ENCODE peak calls at places on chromosomes 1 and 21, in nine cellular contexts. R is HT-29; G is GDM1; C is NCI-H2171 treated with DMSO at 0.1 percent for 48 hours; F is NCI-H510A; B is A549; A is activated CD8-positive, alpha-beta memory T cell treated with anti-CD3 and anti-CD28 coated beads for 4 hours; L is NCI-H446; Y is T-helper 17 cell. T is an unnamed sample.

GRCh38 chr1:201019321-201019977 is 4.1 kb downstream of the KIF21B start:
- DNase-seq in R (peak), G (peak), C (no peak), F (peak), B (peak), A (peak), L (no peak), Y (peak), T (no peak)

GRCh38 chr1:30409476-30410152 is 313.8 kb downstream of the MATN1 start:
- DNase-seq in R (no peak), G (no peak), C (no peak), F (no peak), B (no peak), A (no peak), L (no peak), Y (no peak), T (no peak)

GRCh38 chr1:230084408-230085177 is 17.6 kb downstream of the GALNT2 start:
- DNase-seq in R (peak), G (no peak), C (no peak), F (no peak), B (peak), A (no peak), L (peak), Y (no peak), T (no peak)

GRCh38 chr21:43740497-43741156 is 21.7 kb downstream of the PDXK start:
- DNase-seq in R (peak), G (no peak), C (peak), F (peak), B (peak), A (no peak), L (no peak), Y (peak), T (no peak)

GRCh38 chr21:42533306-42533962 is 19.8 kb downstream of the SLC37A1 start:
- DNase-seq in R (no peak), G (no peak), C (no peak), F (no peak), B (no peak), A (no peak), L (no peak), Y (no peak), T (no peak)

GRCh38 chr1:50603274-50604271 is 180.3 kb upstream of the DMRTA2 start:
- DNase-seq in R (peak), G (no peak), C (peak), F (no peak), B (no peak), A (no peak), L (no peak), Y (no peak), T (no peak)

GRCh38 chr21:42097860-42098259 is 26.7 kb downstream of the UMODL1 start:
- DNase-seq in R (peak), G (peak), C (peak), F (peak), B (peak), A (no peak), L (peak), Y (no peak), T (no peak)

GRCh38 chr1:201718346-201719202 is 110.4 kb upstream of the IPO9 start:
- DNase-seq in R (no peak), G (no peak), C (no peak), F (no peak), B (no peak), A (no peak), L (peak), Y (no peak), T (no peak)

GRCh38 chr1:211532086-211532439 is 40.1 kb upstream of the RD3 start:
- DNase-seq in R (no peak), G (no peak), C (no peak), F (no peak), B (no peak), A (no peak), L (no peak), Y (no peak), T (no peak)

GRCh38 chr1:52203935-52204625 is 62.2 kb downstream of the ZFYVE9 start:
- DNase-seq in R (no peak), G (no peak), C (no peak), F (no peak), B (no peak), A (no peak), L (no peak), Y (no peak), T (no peak)